ENCODE peak calls at places on chromosomes 2 and 18, in seven cellular contexts. One of them, this sample, is unnamed.

GRCh38 chr2:46621499-46621898 is 142.1 kb downstream of the TMEM247 start:
- DNase-seq in IMR-90: no peak
- DNase-seq in fibroblast of the aortic adventitia: no peak
- DNase-seq in sigmoid colon: no peak
- DNase-seq in thoracic aorta: no peak
- DNase-seq in dorsolateral prefrontal cortex: no peak
- DNase-seq in BJ: no peak
- DNase-seq in this sample: no peak

GRCh38 chr2:1613078-1613445 is 131.3 kb downstream of the PXDN start:
- DNase-seq in IMR-90: no peak
- DNase-seq in fibroblast of the aortic adventitia: no peak
- DNase-seq in sigmoid colon: no peak
- DNase-seq in thoracic aorta: no peak
- DNase-seq in dorsolateral prefrontal cortex: no peak
- DNase-seq in BJ: no peak
- DNase-seq in this sample: no peak

GRCh38 chr2:133433455-133434451 is 134.5 kb downstream of the NCKAP5 start:
- DNase-seq in IMR-90: peak
- DNase-seq in fibroblast of the aortic adventitia: peak
- DNase-seq in sigmoid colon: no peak
- DNase-seq in thoracic aorta: no peak
- DNase-seq in dorsolateral prefrontal cortex: no peak
- DNase-seq in BJ: no peak
- DNase-seq in this sample: no peak

GRCh38 chr2:77666251-77666980 is 144.2 kb upstream of the LRRTM4 start:
- DNase-seq in IMR-90: no peak
- DNase-seq in fibroblast of the aortic adventitia: no peak
- DNase-seq in sigmoid colon: no peak
- DNase-seq in thoracic aorta: no peak
- DNase-seq in dorsolateral prefrontal cortex: no peak
- DNase-seq in BJ: no peak
- DNase-seq in this sample: no peak

GRCh38 chr2:9538000-9538507 is 17.6 kb downstream of the ADAM17 start:
- DNase-seq in IMR-90: peak
- DNase-seq in fibroblast of the aortic adventitia: peak
- DNase-seq in sigmoid colon: no peak
- DNase-seq in thoracic aorta: no peak
- DNase-seq in dorsolateral prefrontal cortex: no peak
- DNase-seq in BJ: peak
- DNase-seq in this sample: no peak

GRCh38 chr2:199503148-199503547 is 45.4 kb upstream of the SATB2 start:
- DNase-seq in IMR-90: no peak
- DNase-seq in fibroblast of the aortic adventitia: no peak
- DNase-seq in sigmoid colon: no peak
- DNase-seq in thoracic aorta: no peak
- DNase-seq in dorsolateral prefrontal cortex: no peak
- DNase-seq in BJ: no peak
- DNase-seq in this sample: no peak

GRCh38 chr2:226354434-226354833 is 445.2 kb downstream of the IRS1 start:
- DNase-seq in IMR-90: peak
- DNase-seq in fibroblast of the aortic adventitia: peak
- DNase-seq in sigmoid colon: no peak
- DNase-seq in thoracic aorta: no peak
- DNase-seq in dorsolateral prefrontal cortex: no peak
- DNase-seq in BJ: no peak
- DNase-seq in this sample: no peak

GRCh38 chr2:76212305-76212985 is 501.7 kb upstream of the GCFC2 start:
- DNase-seq in IMR-90: no peak
- DNase-seq in fibroblast of the aortic adventitia: no peak
- DNase-seq in sigmoid colon: no peak
- DNase-seq in thoracic aorta: no peak
- DNase-seq in dorsolateral prefrontal cortex: no peak
- DNase-seq in BJ: no peak
- DNase-seq in this sample: no peak

GRCh38 chr2:216388046-216388884 is 16.0 kb upstream of the MARCHF4 start:
- DNase-seq in IMR-90: no peak
- DNase-seq in fibroblast of the aortic adventitia: no peak
- DNase-seq in sigmoid colon: no peak
- DNase-seq in thoracic aorta: no peak
- DNase-seq in dorsolateral prefrontal cortex: no peak
- DNase-seq in BJ: no peak
- DNase-seq in this sample: peak

GRCh38 chr18:37249171-37249886 is 316.3 kb downstream of the CELF4 start:
- DNase-seq in IMR-90: no peak
- DNase-seq in fibroblast of the aortic adventitia: no peak
- DNase-seq in sigmoid colon: no peak
- DNase-seq in thoracic aorta: no peak
- DNase-seq in dorsolateral prefrontal cortex: no peak
- DNase-seq in BJ: no peak
- DNase-seq in this sample: no peak

GRCh38 chr2:70995227-70995729 is 605 bp upstream of the TEX261 start:
- DNase-seq in IMR-90: peak
- DNase-seq in fibroblast of the aortic adventitia: peak
- DNase-seq in sigmoid colon: peak
- DNase-seq in thoracic aorta: no peak
- DNase-seq in dorsolateral prefrontal cortex: no peak
- DNase-seq in BJ: no peak
- DNase-seq in this sample: peak

GRCh38 chr2:120948662-120949011 is 213.0 kb downstream of the GLI2 start:
- DNase-seq in IMR-90: no peak
- DNase-seq in fibroblast of the aortic adventitia: no peak
- DNase-seq in sigmoid colon: no peak
- DNase-seq in thoracic aorta: no peak
- DNase-seq in dorsolateral prefrontal cortex: no peak
- DNase-seq in BJ: no peak
- DNase-seq in this sample: no peak

GRCh38 chr2:235045973-235046343 is 94.1 kb downstream of the SH3BP4 start:
- DNase-seq in IMR-90: no peak
- DNase-seq in fibroblast of the aortic adventitia: no peak
- DNase-seq in sigmoid colon: no peak
- DNase-seq in thoracic aorta: no peak
- DNase-seq in dorsolateral prefrontal cortex: no peak
- DNase-seq in BJ: no peak
- DNase-seq in this sample: no peak

GRCh38 chr2:20542269-20542668 is 95.4 kb downstream of the RHOB start:
- DNase-seq in IMR-90: no peak
- DNase-seq in fibroblast of the aortic adventitia: no peak
- DNase-seq in sigmoid colon: no peak
- DNase-seq in thoracic aorta: no peak
- DNase-seq in dorsolateral prefrontal cortex: no peak
- DNase-seq in BJ: no peak
- DNase-seq in this sample: no peak

GRCh38 chr2:204655101-204655500 is 109.8 kb downstream of the PARD3B start:
- DNase-seq in IMR-90: peak
- DNase-seq in fibroblast of the aortic adventitia: peak
- DNase-seq in sigmoid colon: no peak
- DNase-seq in thoracic aorta: no peak
- DNase-seq in dorsolateral prefrontal cortex: no peak
- DNase-seq in BJ: peak
- DNase-seq in this sample: no peak

GRCh38 chr2:85243101-85244072 is 84.4 kb downstream of the TGOLN2 start:
- DNase-seq in IMR-90: no peak
- DNase-seq in fibroblast of the aortic adventitia: no peak
- DNase-seq in sigmoid colon: peak
- DNase-seq in thoracic aorta: no peak
- DNase-seq in dorsolateral prefrontal cortex: peak
- DNase-seq in BJ: no peak
- DNase-seq in this sample: no peak

GRCh38 chr2:119678021-119678656 is 862 bp upstream of the TMEM177 start:
- DNase-seq in IMR-90: no peak
- DNase-seq in fibroblast of the aortic adventitia: no peak
- DNase-seq in sigmoid colon: no peak
- DNase-seq in thoracic aorta: no peak
- DNase-seq in dorsolateral prefrontal cortex: no peak
- DNase-seq in BJ: no peak
- DNase-seq in this sample: peak

GRCh38 chr2:164651361-164651760 is 30.1 kb upstream of the GRB14 start:
- DNase-seq in IMR-90: no peak
- DNase-seq in fibroblast of the aortic adventitia: no peak
- DNase-seq in sigmoid colon: no peak
- DNase-seq in thoracic aorta: no peak
- DNase-seq in dorsolateral prefrontal cortex: no peak
- DNase-seq in BJ: no peak
- DNase-seq in this sample: no peak

GRCh38 chr2:147275943-147276342 is 568.9 kb upstream of the ACVR2A start:
- DNase-seq in IMR-90: no peak
- DNase-seq in fibroblast of the aortic adventitia: no peak
- DNase-seq in sigmoid colon: no peak
- DNase-seq in thoracic aorta: no peak
- DNase-seq in dorsolateral prefrontal cortex: no peak
- DNase-seq in BJ: no peak
- DNase-seq in this sample: no peak

DNA sequence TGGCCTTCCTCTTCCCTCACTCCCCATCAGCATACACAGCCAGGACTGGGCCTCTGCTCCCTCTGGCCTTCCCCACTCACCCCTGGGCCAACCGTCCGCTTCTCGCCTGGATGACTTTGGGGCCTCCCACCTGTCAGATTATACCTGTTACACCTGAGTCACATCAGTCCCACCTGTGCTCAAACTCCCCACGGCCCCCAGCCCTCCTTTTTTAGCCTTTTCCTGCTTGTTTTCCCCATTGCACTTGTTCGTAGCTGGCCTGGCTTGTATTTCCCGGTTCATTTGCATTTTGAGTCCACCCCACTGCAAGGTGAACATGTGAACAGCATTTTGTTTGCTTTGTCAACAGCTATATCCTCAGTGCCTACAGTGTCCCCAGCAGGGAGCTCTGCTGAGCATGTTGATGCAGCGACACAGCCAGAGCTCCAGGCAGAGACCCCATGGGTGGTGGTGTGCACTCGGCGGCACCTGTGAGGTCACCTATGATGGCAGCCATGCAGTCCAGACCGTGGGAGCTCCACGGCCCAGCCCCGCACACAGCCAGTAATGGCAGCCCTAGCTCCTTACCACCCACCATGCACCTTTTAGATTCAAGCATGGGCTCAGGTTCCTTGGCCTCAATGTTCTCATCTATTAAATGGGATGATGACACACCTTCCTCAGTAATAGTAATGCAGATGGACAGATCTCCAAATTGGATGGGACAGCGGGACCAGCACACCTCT is 276.4 kb upstream of the HS6ST1 start:
- DNase-seq in IMR-90: no peak
- DNase-seq in fibroblast of the aortic adventitia: no peak
- DNase-seq in sigmoid colon: peak
- DNase-seq in thoracic aorta: no peak
- DNase-seq in dorsolateral prefrontal cortex: no peak
- DNase-seq in BJ: no peak
- DNase-seq in this sample: no peak
- H3K4me3 ChIP-seq in IMR-90: no peak
- H3K4me3 ChIP-seq in fibroblast of the aortic adventitia: no peak
- H3K4me3 ChIP-seq in sigmoid colon: no peak
- H3K4me3 ChIP-seq in thoracic aorta: no peak
- H3K4me3 ChIP-seq in dorsolateral prefrontal cortex: no peak
- H3K4me3 ChIP-seq in BJ: no peak
- H3K4me3 ChIP-seq in this sample: no peak

DNA sequence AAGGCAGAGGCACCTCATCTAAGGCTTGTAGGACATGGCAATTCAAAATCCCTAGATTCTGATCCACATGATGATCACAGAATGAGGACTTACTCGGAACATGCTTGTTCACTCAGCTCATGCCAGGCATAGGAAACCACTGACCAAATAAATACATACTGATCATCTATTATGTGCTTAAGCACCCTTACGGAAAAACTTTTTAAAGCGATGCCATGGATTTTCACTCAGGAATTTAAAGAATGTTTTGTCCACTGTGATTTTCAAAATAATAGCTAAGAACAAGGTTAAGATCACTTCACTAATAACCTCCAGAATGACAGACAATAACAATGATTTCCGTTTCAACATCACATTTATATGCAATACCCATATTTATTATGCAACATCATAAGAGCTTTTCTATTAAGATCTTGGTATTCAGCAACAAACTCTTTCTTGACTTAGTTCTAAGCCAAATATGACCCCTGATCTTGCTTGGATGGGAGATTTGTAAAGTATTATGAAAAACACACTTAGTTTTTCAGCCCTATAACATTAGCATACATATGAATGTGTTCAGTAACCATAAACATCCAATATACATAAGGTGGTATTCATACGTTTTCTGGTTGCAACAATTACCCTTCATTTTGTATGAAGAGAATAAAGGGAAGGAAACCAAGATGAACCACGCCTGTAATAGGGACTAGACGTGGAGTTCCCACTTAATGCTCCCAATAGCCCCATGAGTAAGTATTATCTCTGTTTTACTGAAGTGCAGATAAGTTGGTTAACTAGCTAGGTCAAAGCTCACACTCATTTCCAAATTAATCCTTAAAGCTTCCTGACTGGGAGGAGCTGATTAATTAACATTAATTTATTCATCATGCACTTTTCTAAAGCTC is 2.0 kb downstream of the CD302 start:
- DNase-seq in IMR-90: no peak
- DNase-seq in fibroblast of the aortic adventitia: no peak
- DNase-seq in sigmoid colon: no peak
- DNase-seq in thoracic aorta: no peak
- DNase-seq in dorsolateral prefrontal cortex: no peak
- DNase-seq in BJ: no peak
- DNase-seq in this sample: no peak
- H3K4me3 ChIP-seq in IMR-90: no peak
- H3K4me3 ChIP-seq in fibroblast of the aortic adventitia: no peak
- H3K4me3 ChIP-seq in sigmoid colon: no peak
- H3K4me3 ChIP-seq in thoracic aorta: peak
- H3K4me3 ChIP-seq in dorsolateral prefrontal cortex: peak
- H3K4me3 ChIP-seq in BJ: no peak
- H3K4me3 ChIP-seq in this sample: no peak

DNA sequence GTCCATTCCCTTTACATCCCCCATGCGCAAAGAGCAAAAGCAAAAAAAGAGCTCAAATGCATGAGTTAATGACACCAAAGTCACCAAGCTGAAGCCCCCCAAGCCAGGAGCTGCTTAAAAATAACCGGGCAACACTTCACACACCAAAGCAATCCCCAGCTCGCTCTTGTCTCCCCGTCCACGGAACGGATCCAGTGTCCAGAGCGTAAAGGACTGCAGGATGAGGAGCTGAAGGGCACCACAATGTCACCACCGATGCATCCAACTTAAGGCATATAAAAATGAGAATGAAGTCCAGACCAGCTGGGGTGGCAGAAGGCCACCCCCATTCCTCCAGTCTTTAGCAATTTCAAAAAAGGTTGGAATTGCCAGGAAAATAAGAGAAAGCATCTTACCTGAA is 8.7 kb downstream of the SMAD7 start:
- DNase-seq in IMR-90: no peak
- DNase-seq in fibroblast of the aortic adventitia: no peak
- DNase-seq in sigmoid colon: no peak
- DNase-seq in thoracic aorta: no peak
- DNase-seq in dorsolateral prefrontal cortex: no peak
- DNase-seq in BJ: no peak
- DNase-seq in this sample: no peak
- H3K4me3 ChIP-seq in IMR-90: no peak
- H3K4me3 ChIP-seq in fibroblast of the aortic adventitia: peak
- H3K4me3 ChIP-seq in sigmoid colon: no peak
- H3K4me3 ChIP-seq in thoracic aorta: peak
- H3K4me3 ChIP-seq in dorsolateral prefrontal cortex: peak
- H3K4me3 ChIP-seq in BJ: peak
- H3K4me3 ChIP-seq in this sample: peak

DNA sequence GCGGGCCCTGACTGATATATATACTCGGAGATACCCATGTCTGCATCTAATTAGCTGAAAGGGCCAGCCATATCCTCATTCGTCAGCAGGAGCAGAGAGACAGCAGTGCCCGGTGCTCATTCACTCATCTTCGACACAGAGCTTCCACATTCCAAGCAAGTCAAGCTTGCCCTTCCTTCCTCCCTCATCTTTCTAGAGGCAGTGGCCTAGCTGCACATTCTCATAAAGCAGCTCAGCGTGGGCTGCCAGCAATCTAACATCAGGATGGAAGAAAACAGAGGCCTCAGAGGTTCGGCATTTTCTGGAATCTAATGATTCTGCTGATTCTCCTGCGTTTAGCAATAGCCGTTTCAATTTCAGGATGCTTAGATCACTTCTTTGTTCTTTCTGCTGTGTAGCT is 68.8 kb downstream of the CLHC1 start:
- DNase-seq in IMR-90: peak
- DNase-seq in fibroblast of the aortic adventitia: peak
- DNase-seq in sigmoid colon: no peak
- DNase-seq in thoracic aorta: no peak
- DNase-seq in dorsolateral prefrontal cortex: no peak
- DNase-seq in BJ: peak
- DNase-seq in this sample: no peak
- H3K4me3 ChIP-seq in IMR-90: no peak
- H3K4me3 ChIP-seq in fibroblast of the aortic adventitia: no peak
- H3K4me3 ChIP-seq in sigmoid colon: no peak
- H3K4me3 ChIP-seq in thoracic aorta: no peak
- H3K4me3 ChIP-seq in dorsolateral prefrontal cortex: no peak
- H3K4me3 ChIP-seq in BJ: no peak
- H3K4me3 ChIP-seq in this sample: no peak

This sample was measured in naive thymus-derived CD4-positive, alpha-beta T cell.